ENCODE peak calls at places on chromosome 20, in ten cellular contexts. P, Z, D, X, O, M, I, G, K and J are unnamed samples.

GRCh38 chr20:4925842-4926530 is 75.3 kb downstream of the SLC23A2 start:
- DNase-seq in P (no peak), Z (peak; percentile 63), D (no peak), X (no peak), O (peak; percentile 69), M (no peak), I (peak; percentile 72), G (no peak), K (peak; percentile 77), J (peak; percentile 31)

GRCh38 chr20:15799871-15800270 is 773.4 kb downstream of the KIF16B start:
- DNase-seq in P (no peak), Z (no peak), D (no peak), X (no peak), O (no peak), M (no peak), I (no peak), G (no peak), K (peak; percentile 0), J (no peak)

GRCh38 chr20:59191036-59191755 is 27.6 kb downstream of the ZNF831 start:
- DNase-seq in P (no peak), Z (no peak), D (no peak), X (no peak), O (no peak), M (no peak), I (no peak), G (no peak), K (no peak), J (no peak)

GRCh38 chr20:58243653-58244410 is 15.4 kb upstream of the ANKRD60 start:
- DNase-seq in P (no peak), Z (no peak), D (no peak), X (no peak), O (no peak), M (no peak), I (no peak), G (no peak), K (peak; percentile 60), J (no peak)

GRCh38 chr20:17568972-17569471 is 853 bp upstream of the DSTN start:
- DNase-seq in P (peak; percentile 95), Z (peak; percentile 85), D (no peak), X (no peak), O (peak; percentile 93), M (peak; percentile 83), I (peak; percentile 92), G (peak; percentile 41), K (peak; percentile 99), J (peak; percentile 77)

GRCh38 chr20:57093766-57094165 is 172.7 kb downstream of the BMP7 start:
- DNase-seq in P (no peak), Z (no peak), D (no peak), X (no peak), O (peak; percentile 9), M (peak; percentile 47), I (no peak), G (no peak), K (no peak), J (no peak)

GRCh38 chr20:49916146-49917002 is 1.0 kb upstream of the SPATA2 start:
- DNase-seq in P (peak; percentile 75), Z (peak; percentile 76), D (no peak), X (no peak), O (no peak), M (no peak), I (no peak), G (no peak), K (peak; percentile 55), J (no peak)

GRCh38 chr20:59708326-59708725 is 104.0 kb downstream of the PHACTR3 start:
- DNase-seq in P (no peak), Z (no peak), D (no peak), X (no peak), O (no peak), M (no peak), I (no peak), G (no peak), K (no peak), J (no peak)

GRCh38 chr20:38298768-38299288 is 5.1 kb upstream of the BPI start:
- DNase-seq in P (no peak), Z (peak; percentile 41), D (no peak), X (no peak), O (peak; percentile 84), M (peak; percentile 81), I (peak; percentile 91), G (no peak), K (peak; percentile 48), J (peak; percentile 75)

GRCh38 chr20:53896647-53897046 is 173.7 kb downstream of the BCAS1 start:
- DNase-seq in P (no peak), Z (no peak), D (no peak), X (no peak), O (no peak), M (no peak), I (no peak), G (no peak), K (no peak), J (no peak)

GRCh38 chr20:53897884-53898557 is 172.4 kb downstream of the BCAS1 start:
- DNase-seq in P (no peak), Z (peak; percentile 51), D (no peak), X (no peak), O (no peak), M (no peak), I (no peak), G (no peak), K (no peak), J (no peak)

GRCh38 chr20:53900380-53900999 is 169.9 kb downstream of the BCAS1 start:
- DNase-seq in P (peak; percentile 26), Z (no peak), D (no peak), X (no peak), O (no peak), M (no peak), I (no peak), G (no peak), K (peak; percentile 95), J (no peak)

GRCh38 chr20:53899351-53900167 is 170.8 kb downstream of the BCAS1 start:
- DNase-seq in P (peak; percentile 60), Z (peak; percentile 49), D (no peak), X (peak; percentile 95), O (peak; percentile 44), M (peak; percentile 86), I (no peak), G (no peak), K (peak; percentile 87), J (no peak)

GRCh38 chr20:53898558-53898931 is 171.8 kb downstream of the BCAS1 start:
- DNase-seq in P (no peak), Z (no peak), D (no peak), X (no peak), O (no peak), M (no peak), I (no peak), G (no peak), K (no peak), J (no peak)
- H3K27ac ChIP-seq in P (peak overlapping the region; percentile 70), Z (no peak overlapping the region), D (peak overlapping the region; percentile 77), X (no peak overlapping the region), O (peak overlapping the region; percentile 43), M (peak overlapping the region; percentile 92), I (peak overlapping the region; percentile 23), G (no peak overlapping the region), K (no peak overlapping the region), J (no peak overlapping the region)

GRCh38 chr20:8242066-8242465 is 110.0 kb downstream of the PLCB1 start:
- DNase-seq in P (no peak), Z (no peak), D (no peak), X (no peak), O (no peak), M (no peak), I (no peak), G (no peak), K (peak; percentile 14), J (no peak)
- TF ChIP-seq POLR2A in P (no peak), Z (no peak), D (no peak), X (no peak), O (no peak), M (no peak), I (no peak), G (no peak), K (no peak), J (no peak)

GRCh38 chr20:36760647-36761046 is 12.9 kb downstream of the DSN1 start:
- DNase-seq in P (no peak), Z (no peak), D (no peak), X (no peak), O (no peak), M (no peak), I (no peak), G (no peak), K (no peak), J (no peak)

GRCh38 chr20:36758276-36758675 is 12.4 kb upstream of the NDRG3 start:
- DNase-seq in P (no peak), Z (no peak), D (no peak), X (no peak), O (no peak), M (no peak), I (no peak), G (no peak), K (no peak), J (no peak)

GRCh38 chr20:36752582-36752981 is 6.7 kb upstream of the NDRG3 start:
- DNase-seq in P (no peak), Z (no peak), D (no peak), X (no peak), O (no peak), M (no peak), I (no peak), G (no peak), K (no peak), J (no peak)

GRCh38 chr20:36756482-36756881 is 10.6 kb upstream of the NDRG3 start:
- DNase-seq in P (no peak), Z (no peak), D (no peak), X (no peak), O (no peak), M (no peak), I (no peak), G (no peak), K (no peak), J (no peak)

GRCh38 chr20:36754656-36755222 is 8.8 kb upstream of the NDRG3 start:
- DNase-seq in P (peak; percentile 76), Z (peak; percentile 58), D (no peak), X (no peak), O (no peak), M (no peak), I (peak; percentile 44), G (no peak), K (peak; percentile 88), J (no peak)
- TF ChIP-seq CTCF in P (peak; percentile 68), Z (peak; percentile 56), D (peak; percentile 74), X (peak; percentile 77), O (peak; percentile 88), M (peak; percentile 76), I (peak; percentile 80), G (no peak), K (peak; percentile 81), J (peak; percentile 65)

DNA sequence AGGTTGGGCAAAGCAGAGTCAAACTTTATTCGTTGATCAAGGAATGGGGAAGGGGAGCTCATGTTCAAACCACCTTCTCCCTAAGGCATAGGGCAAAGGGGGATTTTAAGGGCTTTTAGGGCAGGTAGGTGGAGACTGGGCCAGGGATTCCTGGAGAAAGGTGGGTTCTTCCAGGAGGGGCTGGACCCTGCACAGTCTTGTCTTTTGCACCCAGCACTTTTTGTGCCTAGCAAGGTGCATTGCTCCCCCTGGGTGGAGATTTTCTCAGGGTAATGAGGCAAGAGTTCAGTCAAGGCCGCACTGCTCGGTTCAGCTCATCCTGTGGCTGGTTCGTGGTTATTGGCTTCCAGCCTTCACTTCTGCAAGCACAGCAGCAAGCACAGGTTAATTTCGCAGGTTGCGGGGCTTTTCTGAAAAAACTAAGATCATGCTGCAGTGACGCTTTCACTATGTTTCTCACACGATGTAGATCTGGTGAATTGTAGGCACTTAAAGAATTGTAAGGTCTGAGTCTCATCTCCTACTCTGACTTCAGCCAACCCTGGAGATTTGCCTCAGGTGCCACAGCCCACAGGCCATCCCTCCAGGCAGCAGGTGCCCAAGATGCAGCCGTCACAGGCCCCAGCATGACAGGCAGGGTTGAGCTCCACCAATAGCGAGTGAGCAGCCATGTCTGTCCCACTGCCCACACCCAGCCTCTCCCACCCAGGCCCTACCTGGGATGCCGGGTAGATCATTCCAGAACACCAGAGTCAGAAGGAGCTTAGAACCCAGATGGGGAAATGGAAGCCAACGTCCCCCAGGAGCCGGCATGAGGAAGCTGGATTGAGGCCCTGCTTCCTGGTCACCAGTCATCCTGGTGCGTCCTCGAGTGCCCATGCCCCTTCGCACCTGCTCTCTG is 37.1 kb downstream of the SUN5 start:
- DNase-seq in P (no peak), Z (no peak), D (no peak), X (peak; percentile 41), O (no peak), M (no peak), I (no peak), G (no peak), K (no peak), J (no peak)
- H3K27ac ChIP-seq in P (no peak overlapping the region), Z (no peak overlapping the region), D (no peak overlapping the region), X (no peak overlapping the region), O (no peak overlapping the region), M (peak overlapping the region; percentile 69), I (no peak overlapping the region), G (no peak overlapping the region), K (no peak overlapping the region), J (no peak overlapping the region)